ENCODE peak calls at places on chromosomes 2 and 18, in nine cellular contexts. C is MCF 10A; L is bronchial epithelial cell; E is M059J; O is iris pigment epithelial cell; R is activated T-helper 1 cell treated with anti-CD3 and anti-CD28 coated beads, Interleukin-12 subunit alpha, Interleukin-12 subunit beta, Interleukin-2, Interleukin-4 antibody, amounts not matched to agents 30 ng/mL and 10 ng/mL and 1 ng/mL, durations not matched to agents 14 hours and 24 hours and 36 hours; I is caudate nucleus; U is stimulated activated CD4-positive, alpha-beta T cell treated with anti-CD3 and anti-CD28 coated beads, Interleukin-1b, Interleukin-23, amount 100 ng/mL, for 4 hours; B is SW 1271. A is an unnamed sample.

GRCh38 chr2:54687595-54688152 is 35.8 kb upstream of the EML6 start:
- DNase-seq in C (no peak), L (no peak), E (peak; percentile 29), O (no peak), R (no peak), I (no peak), U (no peak), B (no peak), A (no peak)

GRCh38 chr2:47520825-47521665 is 118.1 kb downstream of the MSH2 start:
- DNase-seq in C (no peak), L (peak; percentile 49), E (peak; percentile 62), O (peak; percentile 64), R (peak; percentile 70), I (peak; percentile 81), U (peak; percentile 58), B (no peak), A (peak; percentile 88)

GRCh38 chr2:767440-767839 is 90.2 kb upstream of the TMEM18 start:
- DNase-seq in C (no peak), L (no peak), E (no peak), O (no peak), R (no peak), I (no peak), U (no peak), B (no peak), A (no peak)

GRCh38 chr2:70411489-70412081 is 109.7 kb upstream of the FAM136A start:
- DNase-seq in C (no peak), L (no peak), E (no peak), O (no peak), R (no peak), I (no peak), U (no peak), B (no peak), A (no peak)

GRCh38 chr2:231124833-231125232 is at the start of gene HTR2B:
- DNase-seq in C (no peak), L (no peak), E (no peak), O (peak; percentile 55), R (no peak), I (no peak), U (no peak), B (no peak), A (no peak)

GRCh38 chr2:219636941-219637841 is 9.8 kb downstream of the SLC4A3 start:
- DNase-seq in C (no peak), L (no peak), E (no peak), O (no peak), R (no peak), I (no peak), U (no peak), B (no peak), A (peak; percentile 75)

GRCh38 chr18:63376493-63377053 is 9.6 kb upstream of the KDSR start:
- DNase-seq in C (peak; percentile 44), L (peak; percentile 13), E (peak; percentile 15), O (peak; percentile 93), R (no peak), I (no peak), U (no peak), B (no peak), A (no peak)

GRCh38 chr2:111642576-111643327 is 241.2 kb downstream of the ANAPC1 start:
- DNase-seq in C (no peak), L (peak; percentile 26), E (no peak), O (no peak), R (no peak), I (no peak), U (no peak), B (no peak), A (no peak)

GRCh38 chr18:30682667-30683066 is 359.9 kb downstream of the DSC3 start:
- DNase-seq in C (no peak), L (no peak), E (no peak), O (no peak), R (no peak), I (no peak), U (no peak), B (no peak), A (no peak)

GRCh38 chr18:48348739-48349138 is 60.4 kb downstream of the ZBTB7C start:
- DNase-seq in C (no peak), L (no peak), E (no peak), O (no peak), R (no peak), I (no peak), U (no peak), B (no peak), A (no peak)

GRCh38 chr2:172247203-172247602 is 144.5 kb upstream of the DLX2 start:
- DNase-seq in C (no peak), L (peak; percentile 85), E (no peak), O (no peak), R (no peak), I (no peak), U (no peak), B (no peak), A (no peak)

GRCh38 chr18:77006305-77007175 is 126.0 kb downstream of the MBP start:
- DNase-seq in C (no peak), L (no peak), E (no peak), O (no peak), R (no peak), I (no peak), U (no peak), B (no peak), A (no peak)

GRCh38 chr18:66066191-66066590 is 315.4 kb downstream of the CDH7 start:
- DNase-seq in C (no peak), L (no peak), E (no peak), O (no peak), R (no peak), I (no peak), U (no peak), B (no peak), A (no peak)

GRCh38 chr18:68263481-68263880 is 451.4 kb downstream of the TMX3 start:
- DNase-seq in C (peak; percentile 43), L (peak; percentile 53), E (peak; percentile 82), O (peak; percentile 67), R (no peak), I (no peak), U (no peak), B (no peak), A (no peak)

GRCh38 chr2:169900686-169901085 is 73.4 kb downstream of the UBR3 start:
- DNase-seq in C (peak; percentile 16), L (no peak), E (peak; percentile 37), O (no peak), R (no peak), I (no peak), U (no peak), B (no peak), A (no peak)

GRCh38 chr18:7562491-7562890 is 4.6 kb upstream of the PTPRM start:
- DNase-seq in C (no peak), L (no peak), E (no peak), O (no peak), R (no peak), I (no peak), U (no peak), B (no peak), A (no peak)

GRCh38 chr2:8725838-8726237 is 44.0 kb downstream of the ID2 start:
- DNase-seq in C (no peak), L (no peak), E (no peak), O (no peak), R (no peak), I (no peak), U (no peak), B (no peak), A (no peak)

GRCh38 chr2:240503848-240504247 is 53.9 kb downstream of the ANKMY1 start:
- DNase-seq in C (no peak), L (no peak), E (no peak), O (no peak), R (no peak), I (no peak), U (no peak), B (no peak), A (no peak)

GRCh38 chr18:68219867-68220266 is 495.0 kb downstream of the TMX3 start:
- DNase-seq in C (no peak), L (no peak), E (no peak), O (no peak), R (no peak), I (no peak), U (no peak), B (no peak), A (no peak)

GRCh38 chr2:19855528-19856431 is 46.0 kb downstream of the TTC32 start:
- DNase-seq in C (no peak), L (no peak), E (no peak), O (no peak), R (no peak), I (no peak), U (no peak), B (no peak), A (no peak)

GRCh38 chr18:23291456-23292205 is 156.3 kb downstream of the CABLES1 start:
- DNase-seq in C (peak; percentile 69), L (peak; percentile 81), E (peak; percentile 86), O (peak; percentile 60), R (no peak), I (no peak), U (no peak), B (no peak), A (no peak)

GRCh38 chr18:12460874-12461273 is 53.1 kb downstream of the PRELID3A start:
- DNase-seq in C (no peak), L (no peak), E (no peak), O (peak; percentile 82), R (no peak), I (no peak), U (no peak), B (no peak), A (no peak)

GRCh38 chr18:27871731-27872130 is 305.2 kb downstream of the CDH2 start:
- DNase-seq in C (no peak), L (no peak), E (no peak), O (no peak), R (no peak), I (no peak), U (no peak), B (no peak), A (no peak)

GRCh38 chr2:70084973-70085710 is 2.1 kb upstream of the PCBP1 start:
- DNase-seq in C (peak; percentile 75), L (peak; percentile 85), E (no peak), O (no peak), R (peak; percentile 44), I (peak; percentile 40), U (peak; percentile 56), B (no peak), A (no peak)

GRCh38 chr2:3223080-3223923 is 154.3 kb downstream of the EIPR1 start:
- DNase-seq in C (no peak), L (peak; percentile 4), E (no peak), O (peak; percentile 55), R (peak; percentile 75), I (no peak), U (peak; percentile 69), B (no peak), A (no peak)

GRCh38 chr2:215851091-215851490 is 162.3 kb downstream of the MREG start:
- DNase-seq in C (no peak), L (peak; percentile 70), E (peak; percentile 48), O (peak; percentile 80), R (no peak), I (no peak), U (no peak), B (no peak), A (no peak)

GRCh38 chr18:77135339-77136075 is 2.9 kb upstream of the MBP start:
- DNase-seq in C (no peak), L (no peak), E (no peak), O (no peak), R (no peak), I (no peak), U (no peak), B (no peak), A (peak; percentile 17)

GRCh38 chr2:241933175-241933911 is 63.8 kb downstream of the RTP5 start:
- DNase-seq in C (peak; percentile 20), L (no peak), E (peak; percentile 13), O (peak; percentile 65), R (no peak), I (no peak), U (no peak), B (no peak), A (no peak)

GRCh38 chr18:78982186-78982585 is 2.6 kb downstream of the SALL3 start:
- DNase-seq in C (no peak), L (no peak), E (no peak), O (no peak), R (no peak), I (no peak), U (no peak), B (no peak), A (no peak)

GRCh38 chr2:191202209-191202721 is 42.9 kb upstream of the MYO1B start:
- DNase-seq in C (peak; percentile 88), L (peak; percentile 98), E (peak; percentile 45), O (peak; percentile 90), R (no peak), I (no peak), U (no peak), B (no peak), A (no peak)

GRCh38 chr2:42186378-42186777 is 17.2 kb downstream of the EML4 start:
- DNase-seq in C (no peak), L (no peak), E (no peak), O (no peak), R (no peak), I (no peak), U (no peak), B (no peak), A (no peak)

A was measured in upper lobe of left lung.